ENCODE peak calls at places on chromosomes 1 and 21, in ten cellular contexts. One of them, this sample, is unnamed.

GRCh38 chr1:30525980-30526651 is 197.3 kb downstream of the MATN1 start:
- DNase-seq in stimulated activated CD8-positive, alpha-beta memory T cell treated with anti-CD3 and anti-CD28 coated beads, Interleukin-15, amount 100 ng/mL, for 24 hours: no peak
- DNase-seq in RWPE2: no peak
- DNase-seq in endodermal cell: peak; percentile 47
- DNase-seq in thoracic aorta: no peak
- DNase-seq in SW480: peak; percentile 93
- DNase-seq in AG10803: peak; percentile 75
- DNase-seq in lower lobe of right lung: no peak
- DNase-seq in EL: peak; percentile 93
- DNase-seq in tibial nerve: no peak
- DNase-seq in this sample: peak; percentile 82

GRCh38 chr21:42056996-42057689 is 14.0 kb upstream of the UMODL1 start:
- DNase-seq in stimulated activated CD8-positive, alpha-beta memory T cell treated with anti-CD3 and anti-CD28 coated beads, Interleukin-15, amount 100 ng/mL, for 24 hours: no peak
- DNase-seq in RWPE2: no peak
- DNase-seq in AG10803: peak; percentile 98
- DNase-seq in tibial nerve: no peak
- DNase-seq in EL: peak; percentile 81
- DNase-seq in thoracic aorta: peak; percentile 75
- DNase-seq in lower lobe of right lung: peak; percentile 78
- DNase-seq in endodermal cell: no peak
- DNase-seq in SW480: no peak
- DNase-seq in this sample: peak; percentile 89

GRCh38 chr1:186155594-186155993 is 219.5 kb downstream of the TPR start:
- DNase-seq in RWPE2: no peak
- DNase-seq in lower lobe of right lung: no peak
- DNase-seq in endodermal cell: no peak
- DNase-seq in AG10803: peak; percentile 81
- DNase-seq in stimulated activated CD8-positive, alpha-beta memory T cell treated with anti-CD3 and anti-CD28 coated beads, Interleukin-15, amount 100 ng/mL, for 24 hours: no peak
- DNase-seq in tibial nerve: no peak
- DNase-seq in SW480: peak; percentile 47
- DNase-seq in EL: peak; percentile 71
- DNase-seq in thoracic aorta: no peak
- DNase-seq in this sample: peak; percentile 63

GRCh38 chr1:190000365-190000872 is 477.2 kb downstream of the BRINP3 start:
- DNase-seq in endodermal cell: no peak
- DNase-seq in AG10803: no peak
- DNase-seq in EL: peak; percentile 1
- DNase-seq in RWPE2: no peak
- DNase-seq in stimulated activated CD8-positive, alpha-beta memory T cell treated with anti-CD3 and anti-CD28 coated beads, Interleukin-15, amount 100 ng/mL, for 24 hours: no peak
- DNase-seq in SW480: no peak
- DNase-seq in tibial nerve: no peak
- DNase-seq in thoracic aorta: no peak
- DNase-seq in lower lobe of right lung: no peak
- DNase-seq in this sample: no peak

GRCh38 chr1:39130297-39130696 is 74.2 kb upstream of the MACF1 start:
- DNase-seq in stimulated activated CD8-positive, alpha-beta memory T cell treated with anti-CD3 and anti-CD28 coated beads, Interleukin-15, amount 100 ng/mL, for 24 hours: no peak
- DNase-seq in EL: peak; percentile 83
- DNase-seq in AG10803: peak; percentile 76
- DNase-seq in tibial nerve: no peak
- DNase-seq in SW480: peak; percentile 57
- DNase-seq in thoracic aorta: no peak
- DNase-seq in endodermal cell: no peak
- DNase-seq in RWPE2: no peak
- DNase-seq in lower lobe of right lung: no peak
- DNase-seq in this sample: peak; percentile 51

GRCh38 chr1:235018161-235018560 is 110.5 kb downstream of the TOMM20 start:
- DNase-seq in RWPE2: peak; percentile 80
- DNase-seq in endodermal cell: peak; percentile 44
- DNase-seq in lower lobe of right lung: no peak
- DNase-seq in EL: peak; percentile 99
- DNase-seq in thoracic aorta: no peak
- DNase-seq in AG10803: peak; percentile 99
- DNase-seq in tibial nerve: no peak
- DNase-seq in stimulated activated CD8-positive, alpha-beta memory T cell treated with anti-CD3 and anti-CD28 coated beads, Interleukin-15, amount 100 ng/mL, for 24 hours: no peak
- DNase-seq in SW480: no peak
- DNase-seq in this sample: peak; percentile 93

GRCh38 chr1:6603851-6604558 is 1.3 kb upstream of the KLHL21 start:
- DNase-seq in endodermal cell: peak; percentile 89
- DNase-seq in SW480: peak; percentile 68
- DNase-seq in RWPE2: no peak
- DNase-seq in AG10803: peak; percentile 95
- DNase-seq in lower lobe of right lung: peak; percentile 81
- DNase-seq in stimulated activated CD8-positive, alpha-beta memory T cell treated with anti-CD3 and anti-CD28 coated beads, Interleukin-15, amount 100 ng/mL, for 24 hours: no peak
- DNase-seq in tibial nerve: peak; percentile 76
- DNase-seq in EL: peak; percentile 80
- DNase-seq in thoracic aorta: peak; percentile 79
- DNase-seq in this sample: peak; percentile 76

GRCh38 chr1:53323316-53323715 is 4.6 kb downstream of the LRP8 start:
- DNase-seq in lower lobe of right lung: peak; percentile 41
- DNase-seq in RWPE2: no peak
- DNase-seq in EL: no peak
- DNase-seq in SW480: no peak
- DNase-seq in endodermal cell: no peak
- DNase-seq in AG10803: no peak
- DNase-seq in thoracic aorta: no peak
- DNase-seq in stimulated activated CD8-positive, alpha-beta memory T cell treated with anti-CD3 and anti-CD28 coated beads, Interleukin-15, amount 100 ng/mL, for 24 hours: no peak
- DNase-seq in tibial nerve: no peak
- DNase-seq in this sample: no peak

GRCh38 chr1:204123376-204123775 is 28.5 kb downstream of the ETNK2 start:
- DNase-seq in stimulated activated CD8-positive, alpha-beta memory T cell treated with anti-CD3 and anti-CD28 coated beads, Interleukin-15, amount 100 ng/mL, for 24 hours: no peak
- DNase-seq in thoracic aorta: no peak
- DNase-seq in EL: no peak
- DNase-seq in AG10803: no peak
- DNase-seq in SW480: no peak
- DNase-seq in tibial nerve: no peak
- DNase-seq in RWPE2: no peak
- DNase-seq in lower lobe of right lung: no peak
- DNase-seq in endodermal cell: peak; percentile 84
- DNase-seq in this sample: peak; percentile 47

GRCh38 chr1:95006681-95007080 is 66.1 kb downstream of the ALG14 start:
- DNase-seq in AG10803: peak; percentile 74
- DNase-seq in endodermal cell: no peak
- DNase-seq in SW480: no peak
- DNase-seq in tibial nerve: no peak
- DNase-seq in thoracic aorta: no peak
- DNase-seq in lower lobe of right lung: no peak
- DNase-seq in EL: no peak
- DNase-seq in stimulated activated CD8-positive, alpha-beta memory T cell treated with anti-CD3 and anti-CD28 coated beads, Interleukin-15, amount 100 ng/mL, for 24 hours: no peak
- DNase-seq in RWPE2: no peak
- DNase-seq in this sample: no peak

GRCh38 chr1:58779059-58779754 is 4.6 kb downstream of the JUN start:
- DNase-seq in RWPE2: no peak
- DNase-seq in AG10803: peak; percentile 9
- DNase-seq in EL: peak; percentile 24
- DNase-seq in thoracic aorta: no peak
- DNase-seq in endodermal cell: no peak
- DNase-seq in lower lobe of right lung: no peak
- DNase-seq in stimulated activated CD8-positive, alpha-beta memory T cell treated with anti-CD3 and anti-CD28 coated beads, Interleukin-15, amount 100 ng/mL, for 24 hours: no peak
- DNase-seq in tibial nerve: no peak
- DNase-seq in SW480: peak; percentile 20
- DNase-seq in this sample: no peak

GRCh38 chr1:101122452-101123166 is 97.0 kb upstream of the DPH5 start:
- DNase-seq in tibial nerve: no peak
- DNase-seq in lower lobe of right lung: no peak
- DNase-seq in thoracic aorta: no peak
- DNase-seq in AG10803: no peak
- DNase-seq in RWPE2: no peak
- DNase-seq in stimulated activated CD8-positive, alpha-beta memory T cell treated with anti-CD3 and anti-CD28 coated beads, Interleukin-15, amount 100 ng/mL, for 24 hours: no peak
- DNase-seq in EL: no peak
- DNase-seq in SW480: peak; percentile 6
- DNase-seq in endodermal cell: no peak
- DNase-seq in this sample: no peak

GRCh38 chr1:225848044-225848955 is 33.9 kb downstream of the TMEM63A start:
- DNase-seq in AG10803: no peak
- DNase-seq in RWPE2: no peak
- DNase-seq in SW480: no peak
- DNase-seq in thoracic aorta: no peak
- DNase-seq in tibial nerve: no peak
- DNase-seq in stimulated activated CD8-positive, alpha-beta memory T cell treated with anti-CD3 and anti-CD28 coated beads, Interleukin-15, amount 100 ng/mL, for 24 hours: no peak
- DNase-seq in endodermal cell: no peak
- DNase-seq in EL: no peak
- DNase-seq in lower lobe of right lung: no peak
- DNase-seq in this sample: no peak

GRCh38 chr1:51247499-51247898 is 11.4 kb downstream of the RNF11 start:
- DNase-seq in SW480: no peak
- DNase-seq in AG10803: no peak
- DNase-seq in lower lobe of right lung: no peak
- DNase-seq in tibial nerve: no peak
- DNase-seq in thoracic aorta: no peak
- DNase-seq in endodermal cell: no peak
- DNase-seq in RWPE2: no peak
- DNase-seq in stimulated activated CD8-positive, alpha-beta memory T cell treated with anti-CD3 and anti-CD28 coated beads, Interleukin-15, amount 100 ng/mL, for 24 hours: no peak
- DNase-seq in EL: no peak
- DNase-seq in this sample: no peak

GRCh38 chr1:185644531-185644930 is 89.7 kb upstream of the HMCN1 start:
- DNase-seq in stimulated activated CD8-positive, alpha-beta memory T cell treated with anti-CD3 and anti-CD28 coated beads, Interleukin-15, amount 100 ng/mL, for 24 hours: no peak
- DNase-seq in EL: no peak
- DNase-seq in SW480: no peak
- DNase-seq in lower lobe of right lung: no peak
- DNase-seq in endodermal cell: no peak
- DNase-seq in RWPE2: no peak
- DNase-seq in AG10803: no peak
- DNase-seq in thoracic aorta: no peak
- DNase-seq in tibial nerve: no peak
- DNase-seq in this sample: no peak